ENCODE peak calls at places on chromosomes 11 and 22, in eight cellular contexts. K is adrenal gland, C is IMR-90, U is gastrocnemius medialis, S is NB4, I is HCT116, X is spleen, T is stomach. M is an unnamed sample.

GRCh38 chr11:44936527-44936926 is 14.2 kb downstream of the TP53I11 start:
- DNase-seq in K (peak), C (peak), U (peak), S (peak), I (peak), X (peak), T (peak), M (peak)

GRCh38 chr22:41702763-41703162 is 3.5 kb downstream of the MEI1 start:
- DNase-seq in K (no peak), C (no peak), U (no peak), S (no peak), I (no peak), X (no peak), T (no peak), M (no peak)

GRCh38 chr11:122202951-122203456 is 87.0 kb upstream of the BLID start:
- DNase-seq in K (peak), C (peak), U (peak), S (peak), I (peak), X (peak), T (peak), M (peak)

GRCh38 chr11:23555085-23555484 is 694.8 kb upstream of the CCDC179 start:
- DNase-seq in K (no peak), C (peak), U (no peak), S (no peak), I (no peak), X (no peak), T (no peak), M (no peak)

GRCh38 chr22:31288496-31289235 is 3.6 kb downstream of the PIK3IP1 start:
- DNase-seq in K (peak), C (no peak), U (no peak), S (peak), I (no peak), X (no peak), T (no peak), M (no peak)

GRCh38 chr11:45176996-45177395 is 30.6 kb downstream of the PRDM11 start:
- DNase-seq in K (no peak), C (no peak), U (no peak), S (no peak), I (no peak), X (peak), T (peak), M (no peak)

GRCh38 chr11:35214792-35215193 is 75.8 kb downstream of the CD44 start:
- DNase-seq in K (no peak), C (peak), U (no peak), S (no peak), I (peak), X (no peak), T (no peak), M (peak)

GRCh38 chr22:39773976-39774539 is 119.5 kb downstream of the ENTHD1 start:
- DNase-seq in K (no peak), C (peak), U (no peak), S (no peak), I (no peak), X (no peak), T (no peak), M (no peak)

GRCh38 chr11:35144103-35144741 is 5.3 kb downstream of the CD44 start:
- DNase-seq in K (no peak), C (peak), U (no peak), S (peak), I (no peak), X (peak), T (peak), M (no peak)

GRCh38 chr11:68852628-68853027 is 10.9 kb upstream of the CPT1A start:
- DNase-seq in K (no peak), C (no peak), U (no peak), S (no peak), I (no peak), X (peak), T (no peak), M (no peak)

GRCh38 chr11:100740440-100740839 is 53.4 kb downstream of the ARHGAP42 start:
- DNase-seq in K (no peak), C (peak), U (no peak), S (no peak), I (no peak), X (no peak), T (no peak), M (no peak)

GRCh38 chr11:45411221-45411946 is 125.2 kb upstream of the SYT13 start:
- DNase-seq in K (no peak), C (peak), U (no peak), S (no peak), I (no peak), X (no peak), T (no peak), M (peak)

GRCh38 chr11:32088117-32088941 is 2.5 kb upstream of the RCN1 start:
- DNase-seq in K (peak), C (peak), U (no peak), S (peak), I (no peak), X (no peak), T (peak), M (peak)

GRCh38 chr11:3710485-3711259 is 39.5 kb upstream of the CHRNA10 start:
- DNase-seq in K (no peak), C (peak), U (no peak), S (peak), I (no peak), X (no peak), T (no peak), M (no peak)

DNA sequence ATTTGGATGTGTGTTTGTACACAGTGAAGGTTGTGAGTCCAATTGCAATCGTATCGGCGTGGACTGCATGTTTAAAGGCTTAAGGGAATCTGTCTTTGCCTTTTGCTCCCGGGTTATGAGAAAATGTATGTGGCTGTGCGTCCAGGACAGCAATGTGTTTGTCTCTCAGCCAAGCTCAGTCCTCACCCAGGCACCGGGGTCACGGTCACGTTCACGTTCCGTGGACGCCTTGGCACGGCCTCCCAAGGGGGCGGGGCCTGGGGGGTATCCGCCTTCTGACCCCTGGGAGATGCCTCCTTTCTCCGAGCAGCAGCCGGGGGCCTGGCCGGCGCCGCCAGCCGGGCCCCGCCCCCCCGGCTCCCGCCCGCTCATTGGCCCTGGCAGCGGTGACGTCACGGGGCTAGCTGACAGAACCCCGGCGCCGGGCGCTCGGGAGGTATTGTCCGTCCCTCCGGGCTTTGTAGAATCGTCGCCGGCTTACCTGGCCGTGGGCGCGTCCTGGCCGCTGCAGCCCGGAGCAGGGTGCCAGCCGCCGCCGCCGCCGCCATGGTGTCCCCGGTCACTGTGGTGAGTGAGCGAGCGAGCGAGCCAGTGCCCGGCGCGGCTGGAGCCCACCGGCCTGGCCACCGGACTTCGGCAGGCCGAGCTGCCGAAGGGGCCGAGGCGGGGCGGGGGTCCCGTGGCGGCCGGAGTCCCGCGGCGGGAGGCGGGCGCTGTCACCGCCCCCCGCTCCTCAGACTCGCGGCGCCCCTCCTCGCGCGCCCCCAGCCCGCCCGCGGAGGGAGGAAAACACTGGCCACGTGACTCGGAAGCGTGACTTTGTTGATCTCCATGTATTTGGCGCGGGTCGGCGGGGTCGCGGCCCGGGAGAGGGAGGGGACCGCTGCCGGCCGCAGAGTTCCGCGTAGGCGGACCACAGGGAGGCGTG is at the start of gene TMEM86A:
- DNase-seq in K (peak), C (peak), U (peak), S (peak), I (peak), X (peak), T (peak), M (peak)
- TF ChIP-seq POLR2A in K (peak), C (no peak), U (peak), S (no peak), I (no peak), X (no peak), T (no peak), M (peak)

GRCh38 chr11:70548976-70549375 is 150.6 kb downstream of the CTTN start:
- DNase-seq in K (no peak), C (no peak), U (no peak), S (peak), I (no peak), X (peak), T (no peak), M (no peak)

GRCh38 chr11:70550456-70551195 is 152.3 kb downstream of the CTTN start:
- DNase-seq in K (no peak), C (no peak), U (no peak), S (no peak), I (no peak), X (peak), T (no peak), M (no peak)

GRCh38 chr11:70549386-70549785 is 151.1 kb downstream of the CTTN start:
- DNase-seq in K (no peak), C (no peak), U (no peak), S (no peak), I (no peak), X (peak), T (no peak), M (no peak)

GRCh38 chr11:70551323-70552166 is 153.2 kb downstream of the CTTN start:
- DNase-seq in K (no peak), C (peak), U (no peak), S (no peak), I (no peak), X (peak), T (no peak), M (no peak)

DNA sequence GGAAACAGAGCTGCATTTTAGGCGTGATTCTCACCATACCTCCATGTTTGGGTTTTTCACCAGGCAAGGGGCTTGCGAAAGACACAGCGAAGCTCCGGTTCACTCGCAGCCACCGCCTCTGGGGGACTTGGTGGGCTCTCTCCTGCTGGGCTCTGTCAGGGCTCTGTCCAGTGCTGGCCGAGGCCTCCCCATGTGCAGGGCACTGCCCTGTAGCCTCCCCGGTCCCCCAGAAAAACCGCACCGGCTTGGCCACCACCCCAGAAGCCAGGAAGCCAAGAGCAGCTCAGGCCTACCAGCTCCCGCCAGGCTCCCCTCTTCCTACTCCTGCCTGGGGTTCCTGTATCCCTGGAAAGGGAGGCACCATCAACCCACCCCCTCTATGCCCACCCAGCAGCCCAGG is 151.5 kb downstream of the CTTN start:
- DNase-seq in K (no peak), C (no peak), U (no peak), S (no peak), I (no peak), X (peak), T (no peak), M (no peak)
- TF ChIP-seq POLR2A in K (no peak), C (no peak), U (no peak), S (no peak), I (no peak), X (no peak), T (no peak), M (no peak)

GRCh38 chr11:2385156-2386151 is 8.3 kb downstream of the CD81 start:
- DNase-seq in K (no peak), C (no peak), U (no peak), S (no peak), I (no peak), X (peak), T (no peak), M (no peak)
- TF ChIP-seq POLR2A in K (no peak), C (no peak), U (no peak), S (no peak), I (no peak), X (no peak), T (no peak), M (no peak)

DNA sequence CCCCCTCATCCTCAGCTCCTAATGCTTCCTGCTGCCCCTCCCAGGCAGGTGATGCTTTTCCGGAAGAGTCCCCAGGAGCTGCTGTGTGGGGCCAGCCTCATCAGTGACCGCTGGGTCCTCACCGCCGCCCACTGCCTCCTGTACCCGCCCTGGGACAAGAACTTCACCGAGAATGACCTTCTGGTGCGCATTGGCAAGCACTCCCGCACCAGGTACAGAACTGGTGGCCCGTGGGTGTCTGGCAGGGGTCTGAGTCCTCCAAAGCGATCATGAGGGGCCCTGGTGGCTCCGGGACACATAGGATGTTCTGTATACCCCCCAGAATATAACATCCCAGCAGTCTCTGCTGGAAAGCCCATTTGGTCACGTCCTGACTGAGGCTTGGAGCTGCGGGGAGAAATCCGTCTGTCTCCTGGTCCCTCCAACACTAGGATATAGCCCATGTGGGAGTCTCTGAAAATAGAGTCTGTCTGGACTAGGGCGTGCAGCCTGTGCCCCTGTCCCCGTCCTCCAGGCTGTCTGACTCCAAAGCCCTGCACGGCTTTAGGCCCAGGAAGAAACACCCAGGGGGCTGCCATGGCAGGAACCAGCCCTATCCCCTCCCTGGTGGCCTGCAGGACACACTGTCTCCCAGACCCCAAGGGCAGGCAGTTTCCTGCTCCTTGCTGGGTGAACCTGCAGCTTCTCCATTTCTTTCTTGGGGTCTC is 9.1 kb downstream of the F2 start:
- DNase-seq in K (no peak), C (no peak), U (no peak), S (no peak), I (no peak), X (peak), T (no peak), M (no peak)
- TF ChIP-seq POLR2A in K (no peak), C (no peak), U (no peak), S (no peak), I (no peak), X (no peak), T (no peak), M (no peak)

DNA sequence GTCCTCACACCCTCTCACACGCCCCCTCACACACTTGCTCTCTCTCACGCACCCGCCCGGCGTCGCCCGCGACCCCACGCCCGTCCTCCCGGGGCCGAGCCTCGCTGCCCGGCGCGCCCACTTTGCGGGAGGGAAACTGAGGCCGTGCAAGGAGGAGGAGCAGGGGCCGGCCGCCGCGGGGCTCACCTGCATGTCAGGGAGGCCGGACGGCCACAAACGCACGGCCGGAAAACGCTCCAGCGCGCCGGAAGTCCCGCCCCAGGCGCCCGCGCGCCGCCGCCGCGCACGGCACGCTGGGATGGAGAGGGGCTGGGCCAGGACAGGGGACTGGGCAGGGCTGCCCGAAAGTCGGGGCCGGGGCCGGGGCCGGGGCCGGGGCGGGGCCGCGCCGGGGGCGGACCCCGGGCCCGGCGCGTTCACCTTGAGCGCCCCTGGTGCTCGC is at the start of gene CHID1:
- DNase-seq in K (peak), C (peak), U (peak), S (peak), I (peak), X (peak), T (peak), M (peak)
- TF ChIP-seq POLR2A in K (no peak), C (no peak), U (peak), S (peak), I (no peak), X (no peak), T (no peak), M (peak)